ENCODE peak calls at places on chromosomes 4 and X, in ten cellular contexts. One of them, this sample, is unnamed.

GRCh38 chrX:139287155-139287924 is 243.2 kb upstream of the F9 start:
- DNase-seq in breast epithelium: no peak
- DNase-seq in brain microvascular endothelial cell: no peak
- DNase-seq in thoracic aorta: no peak
- DNase-seq in heart right ventricle: no peak
- DNase-seq in adrenal gland: no peak
- DNase-seq in fibroblast of lung: no peak
- DNase-seq in upper lobe of right lung: no peak
- DNase-seq in IMR-90: no peak
- DNase-seq in body of pancreas: no peak
- DNase-seq in this sample: no peak

GRCh38 chrX:150577174-150577573 is 8.8 kb downstream of the MTM1 start:
- DNase-seq in adrenal gland: no peak
- DNase-seq in breast epithelium: no peak
- DNase-seq in heart right ventricle: no peak
- DNase-seq in brain microvascular endothelial cell: no peak
- DNase-seq in IMR-90: no peak
- DNase-seq in upper lobe of right lung: no peak
- DNase-seq in thoracic aorta: no peak
- DNase-seq in body of pancreas: no peak
- DNase-seq in fibroblast of lung: no peak
- DNase-seq in this sample: no peak

GRCh38 chrX:15838017-15838416 is 16.6 kb downstream of the AP1S2 start:
- DNase-seq in fibroblast of lung: no peak
- DNase-seq in upper lobe of right lung: no peak
- DNase-seq in brain microvascular endothelial cell: no peak
- DNase-seq in heart right ventricle: no peak
- DNase-seq in adrenal gland: no peak
- DNase-seq in IMR-90: no peak
- DNase-seq in body of pancreas: no peak
- DNase-seq in breast epithelium: no peak
- DNase-seq in thoracic aorta: no peak
- DNase-seq in this sample: no peak

GRCh38 chr4:170589597-170590191 is 499.9 kb upstream of the AADAT start:
- DNase-seq in adrenal gland: no peak
- DNase-seq in body of pancreas: no peak
- DNase-seq in upper lobe of right lung: no peak
- DNase-seq in thoracic aorta: no peak
- DNase-seq in fibroblast of lung: peak; percentile 14
- DNase-seq in IMR-90: no peak
- DNase-seq in breast epithelium: no peak
- DNase-seq in brain microvascular endothelial cell: peak; percentile 6
- DNase-seq in heart right ventricle: no peak
- DNase-seq in this sample: no peak

GRCh38 chr4:40325406-40326019 is 9.6 kb upstream of the CHRNA9 start:
- DNase-seq in brain microvascular endothelial cell: peak; percentile 53
- DNase-seq in body of pancreas: peak; percentile 60
- DNase-seq in breast epithelium: no peak
- DNase-seq in upper lobe of right lung: no peak
- DNase-seq in thoracic aorta: no peak
- DNase-seq in fibroblast of lung: peak; percentile 71
- DNase-seq in IMR-90: peak; percentile 72
- DNase-seq in heart right ventricle: no peak
- DNase-seq in adrenal gland: peak; percentile 82
- DNase-seq in this sample: no peak

GRCh38 chrX:154374361-154375155 is at the start of gene FLNA:
- DNase-seq in brain microvascular endothelial cell: no peak
- DNase-seq in fibroblast of lung: peak; percentile 49
- DNase-seq in IMR-90: no peak
- DNase-seq in breast epithelium: no peak
- DNase-seq in upper lobe of right lung: no peak
- DNase-seq in body of pancreas: peak; percentile 62
- DNase-seq in adrenal gland: no peak
- DNase-seq in thoracic aorta: no peak
- DNase-seq in heart right ventricle: peak; percentile 53
- DNase-seq in this sample: peak; percentile 65

GRCh38 chr4:85081196-85081595 is 114.7 kb upstream of the WDFY3 start:
- DNase-seq in brain microvascular endothelial cell: no peak
- DNase-seq in adrenal gland: no peak
- DNase-seq in breast epithelium: no peak
- DNase-seq in fibroblast of lung: no peak
- DNase-seq in heart right ventricle: no peak
- DNase-seq in IMR-90: no peak
- DNase-seq in thoracic aorta: no peak
- DNase-seq in upper lobe of right lung: no peak
- DNase-seq in body of pancreas: no peak
- DNase-seq in this sample: no peak

GRCh38 chr4:10008208-10009005 is 12.9 kb downstream of the SLC2A9 start:
- DNase-seq in brain microvascular endothelial cell: no peak
- DNase-seq in breast epithelium: no peak
- DNase-seq in body of pancreas: no peak
- DNase-seq in heart right ventricle: no peak
- DNase-seq in upper lobe of right lung: no peak
- DNase-seq in fibroblast of lung: peak; percentile 46
- DNase-seq in adrenal gland: no peak
- DNase-seq in IMR-90: peak; percentile 45
- DNase-seq in thoracic aorta: no peak
- DNase-seq in this sample: peak; percentile 33

GRCh38 chr4:183589710-183590109 is 69.3 kb downstream of the RWDD4 start:
- DNase-seq in upper lobe of right lung: no peak
- DNase-seq in brain microvascular endothelial cell: no peak
- DNase-seq in breast epithelium: no peak
- DNase-seq in IMR-90: no peak
- DNase-seq in thoracic aorta: no peak
- DNase-seq in fibroblast of lung: peak; percentile 59
- DNase-seq in heart right ventricle: no peak
- DNase-seq in adrenal gland: no peak
- DNase-seq in body of pancreas: no peak
- DNase-seq in this sample: no peak

GRCh38 chr4:183586824-183587223 is 72.2 kb downstream of the RWDD4 start:
- DNase-seq in IMR-90: no peak
- DNase-seq in brain microvascular endothelial cell: no peak
- DNase-seq in fibroblast of lung: no peak
- DNase-seq in adrenal gland: no peak
- DNase-seq in breast epithelium: no peak
- DNase-seq in heart right ventricle: no peak
- DNase-seq in body of pancreas: no peak
- DNase-seq in upper lobe of right lung: no peak
- DNase-seq in thoracic aorta: no peak
- DNase-seq in this sample: no peak

GRCh38 chr4:183588169-183588675 is 70.8 kb downstream of the RWDD4 start:
- DNase-seq in thoracic aorta: no peak
- DNase-seq in heart right ventricle: no peak
- DNase-seq in breast epithelium: no peak
- DNase-seq in IMR-90: peak; percentile 51
- DNase-seq in body of pancreas: peak; percentile 30
- DNase-seq in upper lobe of right lung: no peak
- DNase-seq in fibroblast of lung: peak; percentile 48
- DNase-seq in adrenal gland: peak; percentile 73
- DNase-seq in brain microvascular endothelial cell: no peak
- DNase-seq in this sample: no peak

GRCh38 chr4:183591301-183591700 is 67.7 kb downstream of the RWDD4 start:
- DNase-seq in upper lobe of right lung: no peak
- DNase-seq in brain microvascular endothelial cell: no peak
- DNase-seq in thoracic aorta: no peak
- DNase-seq in IMR-90: peak; percentile 52
- DNase-seq in breast epithelium: no peak
- DNase-seq in fibroblast of lung: peak; percentile 88
- DNase-seq in body of pancreas: no peak
- DNase-seq in adrenal gland: no peak
- DNase-seq in heart right ventricle: no peak
- DNase-seq in this sample: no peak

DNA sequence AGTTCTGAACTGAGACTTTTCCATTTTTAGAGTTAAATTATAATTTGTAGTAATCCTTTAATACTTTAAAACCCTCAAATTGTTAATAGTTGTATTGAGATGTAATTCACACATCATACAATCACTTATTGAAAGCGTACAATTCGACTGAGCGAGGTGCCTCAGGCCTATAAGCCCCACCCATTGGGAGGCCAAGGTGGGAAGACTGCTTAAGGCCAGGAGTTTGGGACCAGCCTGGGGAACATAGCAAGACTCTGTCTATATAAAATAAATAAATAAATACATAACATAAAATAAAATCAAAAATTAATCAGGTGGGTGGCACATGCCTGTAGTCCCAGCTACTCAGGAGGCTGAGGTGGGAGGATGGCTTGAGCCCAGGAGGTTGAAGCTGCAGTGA is 70.3 kb downstream of the RWDD4 start:
- DNase-seq in IMR-90: no peak
- DNase-seq in breast epithelium: no peak
- DNase-seq in heart right ventricle: no peak
- DNase-seq in brain microvascular endothelial cell: no peak
- DNase-seq in body of pancreas: no peak
- DNase-seq in thoracic aorta: no peak
- DNase-seq in fibroblast of lung: no peak
- DNase-seq in adrenal gland: no peak
- DNase-seq in upper lobe of right lung: no peak
- DNase-seq in this sample: no peak
- H3K36me3 ChIP-seq in IMR-90: no peaks in the 10 kb centered on the region
- H3K36me3 ChIP-seq in breast epithelium: no peaks in the 10 kb centered on the region
- H3K36me3 ChIP-seq in heart right ventricle: no peaks in the 10 kb centered on the region
- H3K36me3 ChIP-seq in brain microvascular endothelial cell: no peaks in the 10 kb centered on the region
- H3K36me3 ChIP-seq in body of pancreas: no peaks in the 10 kb centered on the region
- H3K36me3 ChIP-seq in thoracic aorta: no peaks in the 10 kb centered on the region
- H3K36me3 ChIP-seq in fibroblast of lung: no peaks in the 10 kb centered on the region
- H3K36me3 ChIP-seq in adrenal gland: no peaks in the 10 kb centered on the region
- H3K36me3 ChIP-seq in upper lobe of right lung: no peaks in the 10 kb centered on the region
- H3K36me3 ChIP-seq in this sample: no peaks in the 10 kb centered on the region

DNA sequence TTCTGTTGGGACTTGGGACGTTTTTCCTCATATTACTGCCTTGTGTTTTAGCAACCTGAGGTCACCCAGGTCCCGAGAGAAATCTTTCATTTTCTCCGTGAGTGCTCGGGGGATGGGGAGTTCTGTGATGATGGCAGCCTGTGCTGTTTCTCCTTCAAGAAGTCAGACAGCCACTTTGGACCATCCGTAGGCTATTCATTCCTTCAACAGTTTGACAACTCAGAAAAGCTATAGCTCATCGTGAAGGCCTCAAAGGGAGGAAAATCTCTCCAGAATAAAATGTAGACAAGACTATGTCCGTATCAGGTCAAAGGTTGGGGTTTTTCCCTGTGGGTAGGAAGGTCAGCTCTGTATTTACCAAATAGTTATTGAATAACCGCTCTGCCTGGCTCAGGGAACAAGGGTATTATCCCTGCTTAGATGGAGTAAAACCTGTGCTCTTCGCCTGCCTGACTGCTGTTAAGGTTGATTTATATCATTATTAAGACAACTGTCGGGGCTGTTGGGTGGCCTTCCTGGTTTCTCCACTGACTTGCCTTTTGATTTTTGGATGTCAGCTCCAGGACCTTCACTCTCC is 36.6 kb downstream of the FAM114A1 start:
- DNase-seq in heart right ventricle: no peak
- DNase-seq in thoracic aorta: no peak
- DNase-seq in adrenal gland: no peak
- DNase-seq in IMR-90: no peak
- DNase-seq in breast epithelium: no peak
- DNase-seq in upper lobe of right lung: no peak
- DNase-seq in fibroblast of lung: no peak
- DNase-seq in body of pancreas: peak; percentile 25
- DNase-seq in brain microvascular endothelial cell: no peak
- DNase-seq in this sample: no peak
- H3K4me3 ChIP-seq in heart right ventricle: no peak overlapping the region
- H3K4me3 ChIP-seq in thoracic aorta: no peak overlapping the region
- H3K4me3 ChIP-seq in adrenal gland: no peak overlapping the region
- H3K4me3 ChIP-seq in IMR-90: no peak overlapping the region
- H3K4me3 ChIP-seq in breast epithelium: no peak overlapping the region
- H3K4me3 ChIP-seq in upper lobe of right lung: no peak overlapping the region
- H3K4me3 ChIP-seq in fibroblast of lung: no peak overlapping the region
- H3K4me3 ChIP-seq in body of pancreas: no peak overlapping the region
- H3K4me3 ChIP-seq in brain microvascular endothelial cell: no peak overlapping the region
- H3K4me3 ChIP-seq in this sample: no peak overlapping the region

GRCh38 chr4:81921757-81922159 is 450.1 kb upstream of the RASGEF1B start:
- DNase-seq in IMR-90: no peak
- DNase-seq in body of pancreas: no peak
- DNase-seq in fibroblast of lung: no peak
- DNase-seq in thoracic aorta: no peak
- DNase-seq in adrenal gland: no peak
- DNase-seq in heart right ventricle: peak; percentile 11
- DNase-seq in breast epithelium: no peak
- DNase-seq in upper lobe of right lung: no peak
- DNase-seq in brain microvascular endothelial cell: no peak
- DNase-seq in this sample: no peak

GRCh38 chr4:81919238-81919637 is 447.5 kb upstream of the RASGEF1B start:
- DNase-seq in brain microvascular endothelial cell: peak; percentile 2
- DNase-seq in fibroblast of lung: no peak
- DNase-seq in body of pancreas: no peak
- DNase-seq in breast epithelium: no peak
- DNase-seq in heart right ventricle: no peak
- DNase-seq in upper lobe of right lung: no peak
- DNase-seq in adrenal gland: no peak
- DNase-seq in thoracic aorta: no peak
- DNase-seq in IMR-90: peak; percentile 1
- DNase-seq in this sample: no peak

GRCh38 chr4:81922271-81922775 is 450.6 kb upstream of the RASGEF1B start:
- DNase-seq in body of pancreas: no peak
- DNase-seq in heart right ventricle: no peak
- DNase-seq in upper lobe of right lung: no peak
- DNase-seq in thoracic aorta: no peak
- DNase-seq in brain microvascular endothelial cell: no peak
- DNase-seq in fibroblast of lung: no peak
- DNase-seq in adrenal gland: no peak
- DNase-seq in breast epithelium: no peak
- DNase-seq in IMR-90: no peak
- DNase-seq in this sample: no peak

GRCh38 chr4:81923140-81923539 is 450.7 kb downstream of the HNRNPD start:
- DNase-seq in body of pancreas: no peak
- DNase-seq in brain microvascular endothelial cell: no peak
- DNase-seq in heart right ventricle: no peak
- DNase-seq in adrenal gland: no peak
- DNase-seq in breast epithelium: no peak
- DNase-seq in thoracic aorta: no peak
- DNase-seq in upper lobe of right lung: no peak
- DNase-seq in IMR-90: no peak
- DNase-seq in fibroblast of lung: no peak
- DNase-seq in this sample: no peak

GRCh38 chr4:81919810-81920209 is 448.1 kb upstream of the RASGEF1B start:
- DNase-seq in breast epithelium: no peak
- DNase-seq in heart right ventricle: no peak
- DNase-seq in IMR-90: no peak
- DNase-seq in upper lobe of right lung: no peak
- DNase-seq in body of pancreas: no peak
- DNase-seq in thoracic aorta: no peak
- DNase-seq in fibroblast of lung: no peak
- DNase-seq in adrenal gland: no peak
- DNase-seq in brain microvascular endothelial cell: no peak
- DNase-seq in this sample: no peak
- TF ChIP-seq CTCF in breast epithelium: no peak
- TF ChIP-seq CTCF in heart right ventricle: no peak
- TF ChIP-seq CTCF in IMR-90: no peak
- TF ChIP-seq CTCF in upper lobe of right lung: no peak
- TF ChIP-seq CTCF in body of pancreas: no peak
- TF ChIP-seq CTCF in thoracic aorta: no peak
- TF ChIP-seq CTCF in fibroblast of lung: no peak
- TF ChIP-seq CTCF in adrenal gland: no peak
- TF ChIP-seq CTCF in brain microvascular endothelial cell: no peak
- TF ChIP-seq CTCF in this sample: peak; percentile 30

GRCh38 chr4:1802720-1803522 is 9.8 kb downstream of the FGFR3 start:
- DNase-seq in IMR-90: no peak
- DNase-seq in adrenal gland: no peak
- DNase-seq in brain microvascular endothelial cell: no peak
- DNase-seq in heart right ventricle: no peak
- DNase-seq in fibroblast of lung: no peak
- DNase-seq in breast epithelium: no peak
- DNase-seq in thoracic aorta: no peak
- DNase-seq in upper lobe of right lung: no peak
- DNase-seq in body of pancreas: no peak
- DNase-seq in this sample: no peak

GRCh38 chr4:1802151-1802715 is 9.1 kb downstream of the FGFR3 start:
- DNase-seq in body of pancreas: no peak
- DNase-seq in brain microvascular endothelial cell: no peak
- DNase-seq in adrenal gland: no peak
- DNase-seq in IMR-90: no peak
- DNase-seq in upper lobe of right lung: no peak
- DNase-seq in fibroblast of lung: no peak
- DNase-seq in heart right ventricle: peak; percentile 48
- DNase-seq in breast epithelium: no peak
- DNase-seq in thoracic aorta: no peak
- DNase-seq in this sample: no peak

GRCh38 chr4:1799997-1800375 is 6.9 kb downstream of the FGFR3 start:
- DNase-seq in fibroblast of lung: no peak
- DNase-seq in brain microvascular endothelial cell: no peak
- DNase-seq in IMR-90: no peak
- DNase-seq in breast epithelium: no peak
- DNase-seq in adrenal gland: no peak
- DNase-seq in upper lobe of right lung: no peak
- DNase-seq in thoracic aorta: no peak
- DNase-seq in heart right ventricle: no peak
- DNase-seq in body of pancreas: no peak
- DNase-seq in this sample: no peak

GRCh38 chr4:1800805-1801204 is 7.7 kb downstream of the FGFR3 start:
- DNase-seq in brain microvascular endothelial cell: no peak
- DNase-seq in heart right ventricle: no peak
- DNase-seq in adrenal gland: no peak
- DNase-seq in thoracic aorta: no peak
- DNase-seq in IMR-90: no peak
- DNase-seq in fibroblast of lung: no peak
- DNase-seq in body of pancreas: no peak
- DNase-seq in upper lobe of right lung: no peak
- DNase-seq in breast epithelium: no peak
- DNase-seq in this sample: no peak

GRCh38 chr4:1801286-1801958 is 8.3 kb downstream of the FGFR3 start:
- DNase-seq in heart right ventricle: no peak
- DNase-seq in IMR-90: no peak
- DNase-seq in brain microvascular endothelial cell: no peak
- DNase-seq in thoracic aorta: no peak
- DNase-seq in upper lobe of right lung: no peak
- DNase-seq in body of pancreas: no peak
- DNase-seq in fibroblast of lung: no peak
- DNase-seq in adrenal gland: no peak
- DNase-seq in breast epithelium: no peak
- DNase-seq in this sample: no peak
- H3K36me3 ChIP-seq in heart right ventricle: no peaks in the 10 kb centered on the region
- H3K36me3 ChIP-seq in IMR-90: no peaks in the 10 kb centered on the region
- H3K36me3 ChIP-seq in brain microvascular endothelial cell: no peaks in the 10 kb centered on the region
- H3K36me3 ChIP-seq in thoracic aorta: no peaks in the 10 kb centered on the region
- H3K36me3 ChIP-seq in upper lobe of right lung: peaks cover 3% of the 10 kb centered on the region
- H3K36me3 ChIP-seq in body of pancreas: no peaks in the 10 kb centered on the region
- H3K36me3 ChIP-seq in fibroblast of lung: no peaks in the 10 kb centered on the region
- H3K36me3 ChIP-seq in adrenal gland: no peaks in the 10 kb centered on the region
- H3K36me3 ChIP-seq in breast epithelium: no peaks in the 10 kb centered on the region
- H3K36me3 ChIP-seq in this sample: no peaks in the 10 kb centered on the region